ENCODE peak calls at places on chromosome 11, in five cellular contexts. One of them, this sample, is unnamed.

GRCh38 chr11:37786214-37786755 is 1188.2 kb upstream of the RAG2 start:
- DNase-seq in colonic mucosa: no peak
- DNase-seq in neural crest cell: no peak
- DNase-seq in astrocyte of the spinal cord: peak; percentile 76
- DNase-seq in esophagus squamous epithelium: no peak
- DNase-seq in this sample: no peak

GRCh38 chr11:65425105-65425970 is 2.7 kb downstream of the NEAT1 start:
- DNase-seq in colonic mucosa: peak; percentile 73
- DNase-seq in neural crest cell: no peak
- DNase-seq in esophagus squamous epithelium: no peak
- DNase-seq in astrocyte of the spinal cord: peak; percentile 74
- DNase-seq in this sample: no peak

GRCh38 chr11:132177106-132177505 is 806.7 kb downstream of the NTM start:
- DNase-seq in astrocyte of the spinal cord: peak; percentile 71
- DNase-seq in colonic mucosa: no peak
- DNase-seq in esophagus squamous epithelium: no peak
- DNase-seq in neural crest cell: peak; percentile 23
- DNase-seq in this sample: no peak

GRCh38 chr11:8092587-8093424 is 11.8 kb downstream of the TUB start:
- DNase-seq in colonic mucosa: peak; percentile 80
- DNase-seq in esophagus squamous epithelium: no peak
- DNase-seq in astrocyte of the spinal cord: peak; percentile 63
- DNase-seq in neural crest cell: peak; percentile 50
- DNase-seq in this sample: no peak

GRCh38 chr11:72975778-72976520 is 161.7 kb downstream of the ATG16L2 start:
- DNase-seq in astrocyte of the spinal cord: peak; percentile 88
- DNase-seq in colonic mucosa: no peak
- DNase-seq in neural crest cell: no peak
- DNase-seq in esophagus squamous epithelium: no peak
- DNase-seq in this sample: no peak

GRCh38 chr11:125357551-125357950 is 138.5 kb downstream of the FEZ1 start:
- DNase-seq in neural crest cell: no peak
- DNase-seq in colonic mucosa: no peak
- DNase-seq in esophagus squamous epithelium: no peak
- DNase-seq in astrocyte of the spinal cord: no peak
- DNase-seq in this sample: no peak

GRCh38 chr11:94647926-94648325 is 80.8 kb downstream of the PIWIL4 start:
- DNase-seq in astrocyte of the spinal cord: no peak
- DNase-seq in esophagus squamous epithelium: no peak
- DNase-seq in neural crest cell: no peak
- DNase-seq in colonic mucosa: no peak
- DNase-seq in this sample: no peak

GRCh38 chr11:134045799-134046635 is 22.9 kb upstream of the JAM3 start:
- DNase-seq in colonic mucosa: no peak
- DNase-seq in neural crest cell: no peak
- DNase-seq in astrocyte of the spinal cord: no peak
- DNase-seq in esophagus squamous epithelium: no peak
- DNase-seq in this sample: no peak

GRCh38 chr11:16703795-16704194 is 34.7 kb upstream of the C11orf58 start:
- DNase-seq in astrocyte of the spinal cord: no peak
- DNase-seq in neural crest cell: no peak
- DNase-seq in esophagus squamous epithelium: no peak
- DNase-seq in colonic mucosa: no peak
- DNase-seq in this sample: no peak

GRCh38 chr11:13983081-13983751 is 20.7 kb downstream of the SPON1 start:
- DNase-seq in astrocyte of the spinal cord: peak; percentile 33
- DNase-seq in colonic mucosa: peak; percentile 46
- DNase-seq in neural crest cell: no peak
- DNase-seq in esophagus squamous epithelium: no peak
- DNase-seq in this sample: no peak

GRCh38 chr11:69101100-69101791 is 52.5 kb downstream of the TPCN2 start:
- DNase-seq in esophagus squamous epithelium: no peak
- DNase-seq in colonic mucosa: peak; percentile 77
- DNase-seq in neural crest cell: peak; percentile 74
- DNase-seq in astrocyte of the spinal cord: peak; percentile 61
- DNase-seq in this sample: peak; percentile 75

GRCh38 chr11:20031155-20032001 is 128.9 kb downstream of the DBX1 start:
- DNase-seq in neural crest cell: no peak
- DNase-seq in astrocyte of the spinal cord: peak; percentile 95
- DNase-seq in colonic mucosa: no peak
- DNase-seq in esophagus squamous epithelium: no peak
- DNase-seq in this sample: no peak

GRCh38 chr11:122267602-122268001 is 151.6 kb upstream of the BLID start:
- DNase-seq in astrocyte of the spinal cord: peak; percentile 26
- DNase-seq in esophagus squamous epithelium: no peak
- DNase-seq in neural crest cell: no peak
- DNase-seq in colonic mucosa: no peak
- DNase-seq in this sample: no peak

GRCh38 chr11:27471588-27472397 is 797 bp downstream of the LGR4 start:
- DNase-seq in esophagus squamous epithelium: no peak
- DNase-seq in astrocyte of the spinal cord: no peak
- DNase-seq in colonic mucosa: peak; percentile 47
- DNase-seq in neural crest cell: peak; percentile 26
- DNase-seq in this sample: no peak

GRCh38 chr11:11876458-11876857 is 34.7 kb downstream of the USP47 start:
- DNase-seq in neural crest cell: no peak
- DNase-seq in colonic mucosa: no peak
- DNase-seq in esophagus squamous epithelium: no peak
- DNase-seq in astrocyte of the spinal cord: no peak
- DNase-seq in this sample: no peak

GRCh38 chr11:121711900-121712424 is 259.2 kb upstream of the SORL1-AS1 start:
- DNase-seq in neural crest cell: no peak
- DNase-seq in astrocyte of the spinal cord: no peak
- DNase-seq in colonic mucosa: no peak
- DNase-seq in esophagus squamous epithelium: no peak
- DNase-seq in this sample: no peak

GRCh38 chr11:36016263-36016662 is 72.4 kb downstream of the LDLRAD3 start:
- DNase-seq in neural crest cell: no peak
- DNase-seq in astrocyte of the spinal cord: no peak
- DNase-seq in esophagus squamous epithelium: no peak
- DNase-seq in colonic mucosa: no peak
- DNase-seq in this sample: no peak

GRCh38 chr11:65352783-65353182 is 1.8 kb upstream of the TIGD3 start:
- DNase-seq in astrocyte of the spinal cord: peak; percentile 29
- DNase-seq in colonic mucosa: no peak
- DNase-seq in esophagus squamous epithelium: no peak
- DNase-seq in neural crest cell: no peak
- DNase-seq in this sample: no peak

GRCh38 chr11:126487711-126488110 is 132.2 kb downstream of the ST3GAL4 start:
- DNase-seq in neural crest cell: no peak
- DNase-seq in colonic mucosa: no peak
- DNase-seq in esophagus squamous epithelium: no peak
- DNase-seq in astrocyte of the spinal cord: no peak
- DNase-seq in this sample: no peak

GRCh38 chr11:126483796-126484195 is 128.3 kb downstream of the ST3GAL4 start:
- DNase-seq in colonic mucosa: no peak
- DNase-seq in esophagus squamous epithelium: no peak
- DNase-seq in neural crest cell: no peak
- DNase-seq in astrocyte of the spinal cord: no peak
- DNase-seq in this sample: no peak

GRCh38 chr11:126484266-126484665 is 128.8 kb downstream of the ST3GAL4 start:
- DNase-seq in colonic mucosa: no peak
- DNase-seq in neural crest cell: no peak
- DNase-seq in esophagus squamous epithelium: no peak
- DNase-seq in astrocyte of the spinal cord: peak; percentile 76
- DNase-seq in this sample: no peak

GRCh38 chr11:126485986-126486635 is 130.6 kb downstream of the ST3GAL4 start:
- DNase-seq in neural crest cell: no peak
- DNase-seq in colonic mucosa: no peak
- DNase-seq in astrocyte of the spinal cord: no peak
- DNase-seq in esophagus squamous epithelium: no peak
- DNase-seq in this sample: no peak

DNA sequence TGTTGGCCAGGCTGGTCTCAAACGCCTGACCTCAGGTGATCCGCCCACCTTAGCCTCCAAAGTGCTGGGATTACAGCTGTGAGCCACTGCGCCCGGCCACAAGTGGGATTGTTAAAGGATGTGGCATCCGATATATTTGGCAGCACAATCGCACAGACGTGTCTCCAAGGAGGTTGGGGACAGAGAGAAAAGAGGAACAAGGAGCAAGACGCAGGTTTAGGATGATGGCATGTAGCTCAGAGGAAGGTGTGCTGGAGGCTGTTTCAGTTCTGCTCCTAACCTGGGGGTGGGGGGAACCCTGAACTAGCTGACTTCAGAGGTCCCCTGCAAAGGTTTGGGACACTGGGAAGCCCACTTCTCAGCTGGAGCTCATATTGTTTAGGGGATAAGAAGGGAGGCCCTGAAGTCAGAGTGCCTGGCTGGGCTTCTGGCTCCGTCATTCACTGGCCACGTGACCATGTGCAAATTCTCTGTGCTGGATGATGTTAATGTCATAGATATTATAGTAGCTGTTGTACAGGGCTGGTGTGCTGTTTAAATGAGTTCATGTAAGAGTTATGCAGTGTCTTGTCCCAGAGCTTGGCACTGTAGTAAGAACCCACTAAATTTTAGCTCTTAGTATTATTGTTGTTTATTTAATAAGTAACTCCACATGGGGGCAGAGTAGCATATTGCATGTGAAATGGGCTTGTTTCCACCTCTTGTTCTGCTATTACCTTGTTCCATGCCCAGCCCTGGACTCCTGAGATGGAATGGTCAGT is 129.7 kb downstream of the ST3GAL4 start:
- DNase-seq in astrocyte of the spinal cord: peak; percentile 18
- DNase-seq in neural crest cell: no peak
- DNase-seq in colonic mucosa: no peak
- DNase-seq in esophagus squamous epithelium: no peak
- DNase-seq in this sample: no peak
- TF ChIP-seq CTCF in astrocyte of the spinal cord: no peak
- TF ChIP-seq CTCF in neural crest cell: no peak
- TF ChIP-seq CTCF in colonic mucosa: no peak
- TF ChIP-seq CTCF in esophagus squamous epithelium: no peak
- TF ChIP-seq CTCF in this sample: no peak

DNA sequence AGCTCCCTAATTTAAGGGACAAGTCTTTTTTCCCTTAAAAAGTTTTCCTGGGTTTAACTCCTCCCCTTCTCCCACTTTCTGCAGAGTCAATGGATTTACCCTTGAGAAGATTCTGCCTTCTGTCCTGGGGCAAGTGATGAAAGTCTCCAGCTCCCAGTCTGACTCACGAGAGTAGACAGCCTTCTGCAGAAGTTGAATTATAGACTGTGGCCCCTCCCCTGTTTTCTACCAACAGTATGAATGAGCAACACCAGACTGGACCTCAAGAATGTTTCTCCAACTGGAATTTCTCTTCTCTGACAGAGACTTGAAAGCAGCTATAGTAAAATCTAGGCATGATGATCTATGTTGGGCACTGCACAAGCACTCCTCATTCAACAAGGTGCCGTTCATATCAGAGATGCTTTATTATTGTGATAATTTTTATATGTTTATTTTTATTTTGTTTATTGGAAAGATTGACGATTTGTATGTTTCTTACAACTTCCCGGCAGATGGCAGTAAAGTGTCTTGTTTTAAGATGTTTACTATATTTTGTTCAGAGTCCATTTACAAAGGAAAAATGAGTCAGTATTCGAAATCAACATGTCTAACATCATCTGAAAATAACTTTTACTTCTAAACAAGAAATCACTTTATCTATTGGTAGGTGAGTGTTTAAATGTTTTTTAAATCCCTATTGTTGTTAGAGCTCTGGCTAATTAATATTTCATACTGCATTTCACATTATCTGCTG is 56.6 kb downstream of the LMO2 start:
- DNase-seq in esophagus squamous epithelium: no peak
- DNase-seq in neural crest cell: no peak
- DNase-seq in astrocyte of the spinal cord: peak; percentile 72
- DNase-seq in colonic mucosa: no peak
- DNase-seq in this sample: no peak
- TF ChIP-seq CTCF in esophagus squamous epithelium: no peak
- TF ChIP-seq CTCF in neural crest cell: peak; percentile 37
- TF ChIP-seq CTCF in astrocyte of the spinal cord: peak; percentile 17
- TF ChIP-seq CTCF in colonic mucosa: no peak
- TF ChIP-seq CTCF in this sample: peak; percentile 65

DNA sequence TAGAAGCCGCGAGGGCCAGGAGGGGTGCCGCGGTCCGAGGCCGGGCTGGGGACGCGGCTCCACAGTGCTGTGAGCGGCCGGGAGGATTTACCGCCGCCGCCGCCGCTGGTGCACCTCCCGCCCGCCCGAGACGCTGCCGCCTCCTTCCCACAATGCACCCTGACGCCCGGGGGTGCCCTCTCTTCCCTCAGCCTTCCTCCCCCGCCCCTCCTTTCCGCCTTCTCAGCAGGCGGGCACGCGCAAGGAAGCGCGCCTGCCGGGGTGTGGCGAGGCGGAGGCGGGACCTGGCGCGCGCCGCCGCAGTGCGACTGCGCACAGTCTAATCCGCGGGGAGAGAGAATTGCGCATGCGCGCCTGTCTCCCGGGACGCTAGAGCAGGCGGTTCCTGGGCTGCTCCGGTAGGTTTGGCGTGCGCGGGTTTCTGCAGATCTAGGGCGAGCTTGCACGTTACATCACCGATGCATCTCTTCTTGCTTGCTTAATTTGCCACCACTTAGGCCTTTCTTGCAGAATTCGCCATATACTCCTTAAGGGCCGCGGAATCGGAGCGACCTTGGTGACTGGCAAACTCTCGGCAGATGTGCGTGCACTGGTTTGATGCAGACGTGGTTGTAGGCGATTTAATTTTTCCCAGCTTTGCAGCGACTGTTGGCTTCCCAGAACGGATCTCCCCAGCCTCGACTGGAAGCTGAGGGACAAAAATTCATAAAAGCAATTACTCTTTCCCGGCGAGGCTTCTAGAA is at the start of the genes GVQW3 and THAP12:
- DNase-seq in colonic mucosa: peak; percentile 97
- DNase-seq in neural crest cell: peak; percentile 96
- DNase-seq in astrocyte of the spinal cord: peak; percentile 99
- DNase-seq in esophagus squamous epithelium: peak; percentile 91
- DNase-seq in this sample: peak; percentile 93
- TF ChIP-seq CTCF in colonic mucosa: no peak
- TF ChIP-seq CTCF in neural crest cell: no peak
- TF ChIP-seq CTCF in astrocyte of the spinal cord: no peak
- TF ChIP-seq CTCF in esophagus squamous epithelium: no peak
- TF ChIP-seq CTCF in this sample: peak; percentile 21

GRCh38 chr11:93194673-93195291 is 3.0 kb downstream of the SLC36A4 start:
- DNase-seq in colonic mucosa: no peak
- DNase-seq in esophagus squamous epithelium: no peak
- DNase-seq in astrocyte of the spinal cord: no peak
- DNase-seq in neural crest cell: no peak
- DNase-seq in this sample: no peak
- TF ChIP-seq CTCF in colonic mucosa: no peak
- TF ChIP-seq CTCF in esophagus squamous epithelium: no peak
- TF ChIP-seq CTCF in astrocyte of the spinal cord: no peak
- TF ChIP-seq CTCF in neural crest cell: no peak
- TF ChIP-seq CTCF in this sample: no peak

DNA sequence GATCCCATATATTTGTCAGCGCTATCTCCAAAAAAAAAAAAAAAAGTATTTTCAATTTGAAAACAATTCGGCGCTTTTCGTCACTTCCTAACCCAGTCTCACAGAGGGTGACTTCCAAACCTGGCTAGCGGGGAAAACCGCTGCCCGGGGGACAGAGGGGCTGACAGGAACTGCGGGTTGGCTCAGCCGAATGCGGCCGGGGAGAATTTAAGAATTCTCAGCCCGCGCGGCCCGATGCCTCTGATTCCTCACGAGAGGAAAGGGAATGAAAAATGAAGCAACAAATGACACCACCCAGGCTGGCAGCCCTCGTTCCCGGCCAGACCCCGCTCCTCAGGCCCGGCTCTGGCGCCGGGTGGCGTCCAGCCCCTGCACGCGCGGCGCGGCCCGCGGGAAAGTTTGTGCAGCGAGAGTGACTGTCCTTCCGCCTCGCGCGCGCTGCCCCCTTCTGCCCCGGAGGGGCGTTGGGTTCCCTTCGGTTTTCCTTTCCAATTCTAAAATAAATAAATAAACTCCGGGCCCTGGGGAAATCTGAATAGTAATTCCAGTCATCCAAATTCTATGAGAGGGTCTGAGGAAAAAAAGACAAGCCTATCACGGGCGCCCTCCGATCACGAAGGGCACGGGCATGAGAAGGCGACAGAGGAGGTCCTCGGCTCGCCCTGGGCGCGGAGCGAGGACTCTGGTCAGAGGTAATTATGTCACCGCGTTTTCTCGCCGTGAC is 4.8 kb upstream of the PAX6 start:
- DNase-seq in colonic mucosa: no peak
- DNase-seq in astrocyte of the spinal cord: no peak
- DNase-seq in neural crest cell: peak; percentile 10
- DNase-seq in esophagus squamous epithelium: no peak
- DNase-seq in this sample: no peak
- TF ChIP-seq CTCF in colonic mucosa: no peak
- TF ChIP-seq CTCF in astrocyte of the spinal cord: no peak
- TF ChIP-seq CTCF in neural crest cell: no peak
- TF ChIP-seq CTCF in esophagus squamous epithelium: no peak
- TF ChIP-seq CTCF in this sample: no peak

This sample was measured in D721Med.